ENCODE peak calls at places on chromosome 19, in seven cellular contexts. N is K562, O is SK-N-SH, E is upper lobe of left lung, B is esophagus muscularis mucosa, D is suprapubic skin, U is breast epithelium. Y is an unnamed sample.

GRCh38 chr19:928471-929259 is 2.8 kb downstream of the ARID3A start:
- DNase-seq in N (peak; percentile 69), O (no peak), E (peak; percentile 80), B (no peak), D (no peak), U (no peak), Y (peak; percentile 52)

GRCh38 chr19:47512183-47512947 is 2.5 kb downstream of the NAPA start:
- DNase-seq in N (no peak), O (no peak), E (peak; percentile 83), B (no peak), D (peak; percentile 79), U (no peak), Y (no peak)

GRCh38 chr19:19422156-19422555 is 16.7 kb downstream of the GATAD2A start:
- DNase-seq in N (no peak), O (no peak), E (no peak), B (no peak), D (no peak), U (no peak), Y (no peak)

GRCh38 chr19:55692681-55693081 is 17.7 kb downstream of the EPN1 start:
- DNase-seq in N (no peak), O (no peak), E (no peak), B (no peak), D (no peak), U (peak; percentile 48), Y (no peak)

GRCh38 chr19:19250196-19250801 is 22.8 kb downstream of the TM6SF2 start:
- DNase-seq in N (no peak), O (no peak), E (no peak), B (no peak), D (no peak), U (no peak), Y (no peak)

GRCh38 chr19:2561895-2562294 is 86.0 kb downstream of the GADD45B start:
- DNase-seq in N (no peak), O (no peak), E (no peak), B (no peak), D (no peak), U (no peak), Y (peak; percentile 50)

GRCh38 chr19:44061038-44061437 is 9.2 kb downstream of the ZNF223 start:
- DNase-seq in N (no peak), O (no peak), E (no peak), B (no peak), D (no peak), U (no peak), Y (no peak)

GRCh38 chr19:2528543-2529173 is 52.7 kb downstream of the GADD45B start:
- DNase-seq in N (no peak), O (peak; percentile 17), E (peak; percentile 80), B (no peak), D (no peak), U (peak; percentile 88), Y (no peak)

GRCh38 chr19:45556835-45557234 is 27.8 kb downstream of the OPA3 start:
- DNase-seq in N (no peak), O (no peak), E (no peak), B (no peak), D (no peak), U (no peak), Y (no peak)
- TF ChIP-seq POLR2AphosphoS5 in N (no peak), O (no peak), E (no peak), B (no peak), D (no peak), U (no peak), Y (no peak)

GRCh38 chr19:13962738-13963602 is 10.7 kb downstream of the DCAF15 start:
- DNase-seq in N (no peak), O (no peak), E (no peak), B (no peak), D (no peak), U (no peak), Y (no peak)
- TF ChIP-seq POLR2AphosphoS5 in N (no peak), O (no peak), E (no peak), B (no peak), D (no peak), U (no peak), Y (no peak)

DNA sequence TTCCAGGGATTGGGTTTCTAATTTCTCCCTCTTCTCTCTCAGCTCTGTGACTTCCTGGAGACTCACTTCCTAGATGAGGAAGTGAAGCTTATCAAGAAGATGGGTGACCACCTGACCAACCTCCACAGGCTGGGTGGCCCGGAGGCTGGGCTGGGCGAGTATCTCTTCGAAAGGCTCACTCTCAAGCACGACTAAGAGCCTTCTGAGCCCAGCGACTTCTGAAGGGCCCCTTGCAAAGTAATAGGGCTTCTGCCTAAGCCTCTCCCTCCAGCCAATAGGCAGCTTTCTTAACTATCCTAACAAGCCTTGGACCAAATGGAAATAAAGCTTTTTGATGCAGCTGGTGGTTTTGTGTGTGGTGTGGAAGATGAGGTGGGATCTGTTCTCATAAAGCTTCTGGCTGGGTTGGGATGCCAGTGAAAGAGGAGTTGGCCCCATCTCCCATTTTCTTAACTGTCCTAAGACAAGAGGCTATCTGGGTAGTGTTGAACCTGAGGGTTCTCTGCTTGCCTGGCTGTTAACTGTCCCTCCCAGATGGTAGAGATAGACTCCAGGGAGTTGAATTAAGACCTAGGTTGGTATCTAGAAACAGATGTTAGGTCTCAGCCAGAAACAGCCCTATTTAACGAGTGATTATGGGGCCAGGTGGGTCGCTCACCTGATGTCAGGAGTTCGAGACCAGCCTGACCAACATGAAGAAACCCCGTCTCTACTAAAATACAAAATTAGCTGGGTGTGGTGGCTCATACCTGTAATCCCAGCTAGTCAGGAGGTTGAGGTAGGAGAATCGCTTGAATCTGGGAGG is 1.6 kb downstream of the FTL start:
- DNase-seq in N (no peak), O (no peak), E (no peak), B (no peak), D (no peak), U (no peak), Y (peak; percentile 64)
- TF ChIP-seq POLR2AphosphoS5 in N (peak; percentile 62), O (no peak), E (no peak), B (no peak), D (no peak), U (no peak), Y (peak; percentile 6)

DNA sequence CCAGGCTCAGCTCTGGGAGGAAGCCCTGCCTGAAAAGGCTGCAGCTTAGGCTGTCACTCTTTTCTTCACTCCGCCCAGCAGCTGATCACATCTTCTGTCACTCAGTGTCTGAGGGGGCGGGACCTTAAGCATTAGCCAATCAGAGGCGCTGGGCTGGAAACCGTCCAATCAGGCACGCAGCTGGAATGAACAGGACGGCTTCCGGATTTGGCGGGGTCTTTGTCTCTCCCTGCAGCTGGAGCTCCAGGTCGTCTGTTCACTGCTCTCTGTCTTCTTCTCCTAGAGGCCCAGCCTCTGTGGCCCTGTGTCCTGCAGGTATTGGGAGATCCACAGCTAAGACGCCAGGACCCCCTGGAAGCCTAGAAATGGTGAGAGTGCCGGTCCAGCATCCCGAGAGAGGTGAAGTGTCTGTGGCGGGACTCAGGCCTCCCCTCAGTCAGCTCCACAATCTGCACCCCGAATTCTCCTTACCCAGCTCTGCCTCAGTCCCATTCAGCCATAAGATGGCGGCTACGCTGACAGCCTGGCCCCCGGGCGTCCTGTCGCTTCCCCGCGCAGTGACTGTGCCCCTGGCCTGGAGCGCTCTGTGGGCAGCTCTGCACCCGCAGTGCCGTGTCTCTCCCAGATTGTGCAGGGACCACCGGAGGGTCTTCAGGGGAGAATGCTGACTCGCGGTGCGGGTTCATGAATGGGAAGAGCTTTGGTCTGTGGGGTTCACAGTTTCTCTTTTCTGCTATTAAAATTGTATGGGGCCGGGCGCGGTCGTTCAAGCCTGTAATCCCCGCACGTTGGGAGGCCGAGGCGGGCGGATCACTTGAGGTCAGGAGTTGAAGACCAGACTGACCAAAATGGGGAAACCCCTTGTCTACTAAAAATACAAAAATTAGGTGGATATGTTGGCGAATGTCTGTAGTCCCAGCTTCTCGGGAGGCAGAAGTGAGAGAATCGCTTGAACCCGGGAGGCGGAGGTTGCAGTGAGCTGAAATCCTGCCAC is at the start of gene ZNF66:
- DNase-seq in N (peak; percentile 82), O (peak; percentile 87), E (peak; percentile 96), B (peak; percentile 99), D (peak; percentile 98), U (peak; percentile 99), Y (peak; percentile 90)
- TF ChIP-seq POLR2AphosphoS5 in N (no peak), O (peak; percentile 71), E (peak; percentile 79), B (peak; percentile 66), D (peak; percentile 13), U (no peak), Y (peak; percentile 82)

GRCh38 chr19:4671182-4671851 is 1.2 kb upstream of the MYDGF start:
- DNase-seq in N (no peak), O (no peak), E (no peak), B (no peak), D (no peak), U (no peak), Y (no peak)
- TF ChIP-seq POLR2AphosphoS5 in N (no peak), O (no peak), E (no peak), B (no peak), D (no peak), U (no peak), Y (no peak)

GRCh38 chr19:12482505-12482886 is 2.1 kb downstream of the ZNF709 start:
- DNase-seq in N (no peak), O (no peak), E (no peak), B (no peak), D (no peak), U (no peak), Y (no peak)

GRCh38 chr19:12484011-12484370 is 625 bp downstream of the ZNF709 start:
- DNase-seq in N (no peak), O (no peak), E (no peak), B (no peak), D (no peak), U (no peak), Y (no peak)

GRCh38 chr19:12481781-12482504 is 2.7 kb downstream of the ZNF709 start:
- DNase-seq in N (no peak), O (no peak), E (no peak), B (no peak), D (no peak), U (no peak), Y (no peak)

GRCh38 chr19:12478234-12478941 is 6.2 kb downstream of the ZNF709 start:
- DNase-seq in N (no peak), O (no peak), E (no peak), B (no peak), D (no peak), U (no peak), Y (no peak)
- TF ChIP-seq POLR2AphosphoS5 in N (no peak), O (no peak), E (no peak), B (no peak), D (no peak), U (no peak), Y (no peak)

DNA sequence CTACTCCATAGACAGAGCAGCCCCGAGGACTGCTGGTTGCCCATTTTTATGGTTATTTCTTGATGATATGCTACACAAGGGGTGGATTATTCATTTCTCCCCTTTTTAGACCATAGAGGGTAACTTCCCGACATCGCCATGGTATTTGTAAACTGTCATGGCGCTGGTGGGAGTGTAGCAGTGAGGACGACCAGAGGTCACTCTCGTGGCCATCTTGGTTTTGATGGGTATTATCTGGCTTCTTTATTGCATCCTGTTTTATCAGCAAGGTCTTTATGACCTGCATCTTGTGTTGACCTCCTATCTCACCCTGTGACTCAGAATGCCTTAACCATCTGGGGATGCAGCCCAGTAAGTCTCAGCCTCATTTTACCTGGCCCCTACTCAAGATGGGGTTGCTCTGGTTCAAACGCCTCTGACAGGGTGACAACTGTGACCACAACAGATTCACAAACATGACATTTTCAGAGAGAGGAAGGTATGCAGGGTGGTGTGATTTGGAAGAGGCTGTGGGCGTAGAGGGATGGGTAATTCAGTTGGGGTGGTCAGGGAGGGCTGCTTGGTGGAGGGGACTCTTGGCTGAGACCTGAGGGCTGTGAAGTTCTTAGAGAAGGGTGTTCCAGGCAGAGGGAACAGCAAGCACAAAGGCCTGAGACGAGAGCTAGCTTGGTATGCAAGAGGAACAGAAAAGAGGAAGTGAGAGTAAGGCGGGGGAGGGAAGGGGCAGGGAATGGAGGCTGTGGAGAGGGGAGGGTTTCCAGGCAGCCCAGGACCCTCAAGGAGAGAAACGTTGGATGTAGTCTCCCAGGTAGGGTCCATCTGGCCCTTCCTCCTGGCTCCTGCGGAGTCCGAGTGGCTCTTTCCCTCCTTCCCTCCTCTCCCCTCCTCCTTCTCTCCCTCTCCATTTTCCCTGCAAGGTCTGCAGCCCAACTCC is 23.5 kb downstream of the FAM187B start:
- DNase-seq in N (no peak), O (no peak), E (peak; percentile 55), B (peak; percentile 86), D (no peak), U (no peak), Y (no peak)
- TF ChIP-seq POLR2AphosphoS5 in N (no peak), O (no peak), E (no peak), B (no peak), D (no peak), U (no peak), Y (no peak)

Y was measured in HL-60.